ENCODE peak calls at places on chromosomes 2 and 18, in eight cellular contexts. One of them, this sample, is unnamed.

GRCh38 chr2:17334300-17334699 is 183.9 kb downstream of the RAD51AP2 start:
- DNase-seq in HS-27A: no peak
- DNase-seq in activated T-cell treated with anti-CD3 and anti-CD28 coated beads for 1 hour: no peak
- DNase-seq in upper lobe of right lung: no peak
- DNase-seq in hepatic stellate cell: no peak
- DNase-seq in ovary: no peak
- DNase-seq in HEK293T: no peak
- DNase-seq in germinal center: no peak
- DNase-seq in this sample: no peak

GRCh38 chr2:208069186-208069585 is 43.9 kb upstream of the PLEKHM3 start:
- DNase-seq in activated T-cell treated with anti-CD3 and anti-CD28 coated beads for 1 hour: no peak
- DNase-seq in upper lobe of right lung: no peak
- DNase-seq in HEK293T: no peak
- DNase-seq in germinal center: no peak
- DNase-seq in hepatic stellate cell: no peak
- DNase-seq in HS-27A: no peak
- DNase-seq in ovary: no peak
- DNase-seq in this sample: no peak

GRCh38 chr2:205946226-205946625 is 139.7 kb downstream of the INO80D start:
- DNase-seq in hepatic stellate cell: no peak
- DNase-seq in HS-27A: no peak
- DNase-seq in HEK293T: no peak
- DNase-seq in activated T-cell treated with anti-CD3 and anti-CD28 coated beads for 1 hour: no peak
- DNase-seq in germinal center: no peak
- DNase-seq in upper lobe of right lung: no peak
- DNase-seq in ovary: no peak
- DNase-seq in this sample: no peak

GRCh38 chr2:9782197-9782719 is 61.0 kb upstream of the TAF1B start:
- DNase-seq in hepatic stellate cell: no peak
- DNase-seq in upper lobe of right lung: peak; percentile 61
- DNase-seq in HEK293T: no peak
- DNase-seq in germinal center: no peak
- DNase-seq in activated T-cell treated with anti-CD3 and anti-CD28 coated beads for 1 hour: peak; percentile 43
- DNase-seq in HS-27A: no peak
- DNase-seq in ovary: no peak
- DNase-seq in this sample: peak; percentile 63

GRCh38 chr2:235017441-235017840 is 65.6 kb downstream of the SH3BP4 start:
- DNase-seq in HEK293T: no peak
- DNase-seq in hepatic stellate cell: no peak
- DNase-seq in ovary: no peak
- DNase-seq in upper lobe of right lung: no peak
- DNase-seq in germinal center: no peak
- DNase-seq in HS-27A: no peak
- DNase-seq in activated T-cell treated with anti-CD3 and anti-CD28 coated beads for 1 hour: no peak
- DNase-seq in this sample: no peak

GRCh38 chr2:239928457-239929350 is 96.4 kb downstream of the NDUFA10 start:
- DNase-seq in activated T-cell treated with anti-CD3 and anti-CD28 coated beads for 1 hour: no peak
- DNase-seq in HS-27A: no peak
- DNase-seq in ovary: no peak
- DNase-seq in germinal center: no peak
- DNase-seq in upper lobe of right lung: peak; percentile 61
- DNase-seq in HEK293T: no peak
- DNase-seq in hepatic stellate cell: no peak
- DNase-seq in this sample: no peak

GRCh38 chr2:201466050-201466660 is 14.6 kb downstream of the STRADB start:
- DNase-seq in ovary: no peak
- DNase-seq in HS-27A: no peak
- DNase-seq in hepatic stellate cell: peak; percentile 48
- DNase-seq in germinal center: no peak
- DNase-seq in activated T-cell treated with anti-CD3 and anti-CD28 coated beads for 1 hour: no peak
- DNase-seq in upper lobe of right lung: no peak
- DNase-seq in HEK293T: no peak
- DNase-seq in this sample: no peak

GRCh38 chr2:38740851-38741541 is 10.2 kb downstream of the SRSF7 start:
- DNase-seq in ovary: peak; percentile 38
- DNase-seq in HS-27A: no peak
- DNase-seq in germinal center: peak; percentile 49
- DNase-seq in activated T-cell treated with anti-CD3 and anti-CD28 coated beads for 1 hour: no peak
- DNase-seq in hepatic stellate cell: peak; percentile 47
- DNase-seq in upper lobe of right lung: no peak
- DNase-seq in HEK293T: peak; percentile 26
- DNase-seq in this sample: no peak

GRCh38 chr18:4844320-4844719 is 352.7 kb downstream of the AKAIN1 start:
- DNase-seq in hepatic stellate cell: no peak
- DNase-seq in upper lobe of right lung: no peak
- DNase-seq in HEK293T: no peak
- DNase-seq in ovary: no peak
- DNase-seq in HS-27A: no peak
- DNase-seq in activated T-cell treated with anti-CD3 and anti-CD28 coated beads for 1 hour: no peak
- DNase-seq in germinal center: no peak
- DNase-seq in this sample: no peak

GRCh38 chr2:18498531-18498930 is 61.9 kb downstream of the RDH14 start:
- DNase-seq in HEK293T: no peak
- DNase-seq in germinal center: no peak
- DNase-seq in hepatic stellate cell: no peak
- DNase-seq in activated T-cell treated with anti-CD3 and anti-CD28 coated beads for 1 hour: no peak
- DNase-seq in ovary: no peak
- DNase-seq in upper lobe of right lung: no peak
- DNase-seq in HS-27A: no peak
- DNase-seq in this sample: no peak

GRCh38 chr2:74498500-74499268 is 719 bp downstream of the LBX2 start:
- DNase-seq in ovary: no peak
- DNase-seq in hepatic stellate cell: no peak
- DNase-seq in HEK293T: no peak
- DNase-seq in activated T-cell treated with anti-CD3 and anti-CD28 coated beads for 1 hour: no peak
- DNase-seq in HS-27A: no peak
- DNase-seq in upper lobe of right lung: no peak
- DNase-seq in germinal center: no peak
- DNase-seq in this sample: no peak

GRCh38 chr2:121309801-121310200 is 24.8 kb upstream of the TFCP2L1 start:
- DNase-seq in HS-27A: no peak
- DNase-seq in germinal center: no peak
- DNase-seq in activated T-cell treated with anti-CD3 and anti-CD28 coated beads for 1 hour: no peak
- DNase-seq in HEK293T: no peak
- DNase-seq in ovary: no peak
- DNase-seq in hepatic stellate cell: no peak
- DNase-seq in upper lobe of right lung: no peak
- DNase-seq in this sample: no peak